ENCODE peak calls at places on chromosomes 7 and 10, in five cellular contexts. F is uterus, U is colonic mucosa, D is DND-41, Y is transverse colon. X is an unnamed sample. For H3K36me3, the result is how much of the 10 kb centered on the place peaks cover.

GRCh38 chr10:42598249-42598873 is 40.0 kb downstream of the ZNF33B start:
- DNase-seq in D (no peak), Y (no peak), F (no peak), U (no peak), X (no peak)

GRCh38 chr7:1331576-1332467 is 99.2 kb downstream of the UNCX start:
- DNase-seq in Y (no peak), D (peak), U (no peak), F (no peak), X (no peak)

GRCh38 chr7:55173671-55174070 is 154.9 kb downstream of the EGFR start:
- DNase-seq in U (no peak), Y (no peak), F (no peak), D (no peak), X (no peak)

GRCh38 chr7:120337308-120337907 is 64.4 kb downstream of the KCND2 start:
- DNase-seq in F (no peak), U (no peak), D (no peak), Y (no peak), X (no peak)

GRCh38 chr7:130560972-130561371 is 69.1 kb downstream of the MEST start:
- DNase-seq in F (no peak), U (no peak), Y (no peak), D (no peak), X (no peak)

GRCh38 chr7:510782-511281 is 8.8 kb downstream of the PDGFA start:
- DNase-seq in Y (no peak), U (no peak), D (no peak), F (no peak), X (no peak)

GRCh38 chr10:58963723-58964124 is 212.7 kb upstream of the PHYHIPL start:
- DNase-seq in D (no peak), Y (no peak), U (no peak), F (no peak), X (no peak)

GRCh38 chr7:6106140-6106904 is 75.1 kb downstream of the ANKRD61 start:
- DNase-seq in F (no peak), Y (peak), D (peak), U (peak), X (peak)

GRCh38 chr7:83248000-83248399 is 85.3 kb upstream of the PCLO start:
- DNase-seq in F (no peak), D (no peak), U (no peak), Y (no peak), X (no peak)

GRCh38 chr7:157690833-157691382 is 354.1 kb downstream of the DNAJB6 start:
- DNase-seq in F (peak), U (peak), D (peak), Y (peak), X (no peak)

GRCh38 chr10:836782-837181 is 94.7 kb downstream of the LARP4B start:
- DNase-seq in F (no peak), D (no peak), U (no peak), Y (no peak), X (no peak)
- H3K36me3 ChIP-seq in F (under half), D (half or more), U (under half), Y (under half), X (under half)

DNA sequence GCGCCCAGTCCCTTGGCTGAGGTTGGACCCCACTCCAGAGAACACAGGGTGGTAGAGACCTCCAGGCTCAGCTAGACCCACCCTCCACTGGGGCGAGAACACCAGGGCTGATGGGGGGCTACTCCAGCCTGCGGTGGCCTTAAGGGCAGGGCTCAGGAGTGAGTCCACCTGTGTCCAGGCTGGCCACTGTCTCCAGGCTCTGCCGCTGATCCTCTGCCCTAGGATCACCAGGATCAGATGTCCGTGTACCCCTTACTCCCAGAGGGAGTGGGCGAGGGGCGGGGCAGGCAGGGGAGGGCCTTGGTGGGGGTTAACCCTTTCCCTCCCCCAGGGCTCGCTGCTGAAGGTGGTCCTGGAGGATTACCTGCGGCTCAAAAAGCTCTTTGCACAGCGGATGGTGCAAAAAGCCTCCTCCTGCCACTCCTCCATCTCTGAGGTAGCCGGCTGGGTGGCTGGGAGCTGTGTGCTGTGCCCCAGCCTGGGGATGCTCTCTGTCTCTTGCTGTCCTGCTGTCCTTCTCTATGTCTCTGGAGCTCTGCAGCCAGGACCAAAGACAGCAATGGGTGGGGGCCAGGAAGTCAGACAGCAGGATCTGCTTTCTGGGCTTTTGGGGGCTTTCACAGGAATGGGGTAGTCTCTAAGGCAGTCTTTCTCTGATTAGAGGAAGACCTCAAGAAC is 38.0 kb downstream of the PSAP start:
- DNase-seq in U (no peak), Y (no peak), F (no peak), D (no peak), X (no peak)
- H3K36me3 ChIP-seq in U (under half), Y (under half), F (under half), D (under half), X (under half)

DNA sequence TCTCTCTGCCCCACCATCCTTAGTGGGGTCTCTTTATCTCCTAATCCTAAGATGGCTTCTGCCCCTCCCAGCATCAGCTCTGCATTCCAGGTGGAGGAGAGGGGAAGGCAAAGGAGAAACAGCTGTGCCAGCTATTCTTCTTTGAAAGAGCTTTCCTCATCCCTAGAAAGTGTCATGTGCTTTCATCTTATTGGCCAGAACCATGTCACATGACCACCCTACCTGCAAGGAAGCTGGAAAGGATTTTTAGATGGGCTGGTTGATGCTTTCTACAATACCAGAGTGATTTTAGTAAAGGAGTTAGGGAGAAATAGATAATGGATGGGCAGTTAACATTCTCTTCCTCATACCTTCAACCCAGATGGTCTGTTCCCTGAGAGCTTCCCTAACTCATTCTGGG is 141.1 kb downstream of the INSYN2A start:
- DNase-seq in D (no peak), F (no peak), Y (no peak), U (no peak), X (no peak)
- H3K36me3 ChIP-seq in D (under half), F (under half), Y (under half), U (under half), X (under half)

DNA sequence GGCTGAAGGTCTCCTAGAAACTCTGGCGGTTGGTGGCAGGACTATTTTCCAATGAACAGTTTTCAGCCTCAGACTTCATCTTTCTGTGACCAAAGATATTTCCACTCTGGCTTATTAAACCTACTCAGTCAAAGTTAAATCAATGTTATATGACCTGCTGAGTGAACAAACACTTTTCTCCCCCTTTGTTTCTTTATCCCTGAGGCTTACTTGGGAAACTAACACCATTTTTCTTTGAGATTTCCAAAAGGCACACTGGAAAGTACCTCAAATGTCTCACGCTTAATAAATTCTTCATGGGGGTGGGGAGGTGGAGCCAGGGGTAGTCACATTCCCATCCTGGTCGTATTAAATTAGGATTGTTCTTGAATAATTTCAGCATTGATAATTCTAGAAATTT is 1.8 kb downstream of the TMEM26 start:
- DNase-seq in D (no peak), F (no peak), U (no peak), Y (no peak), X (no peak)
- H3K36me3 ChIP-seq in D (under half), F (under half), U (under half), Y (under half), X (under half)

GRCh38 chr10:103443475-103444185 is 8.5 kb downstream of the CALHM2 start:
- DNase-seq in U (no peak), D (no peak), Y (no peak), F (no peak), X (no peak)
- H3K36me3 ChIP-seq in U (under half), D (half or more), Y (half or more), F (under half), X (under half)

GRCh38 chr10:62053860-62054259 is 152.4 kb downstream of the ARID5B start:
- DNase-seq in U (no peak), D (no peak), F (no peak), Y (no peak), X (no peak)
- H3K36me3 ChIP-seq in U (under half), D (under half), F (under half), Y (under half), X (under half)

DNA sequence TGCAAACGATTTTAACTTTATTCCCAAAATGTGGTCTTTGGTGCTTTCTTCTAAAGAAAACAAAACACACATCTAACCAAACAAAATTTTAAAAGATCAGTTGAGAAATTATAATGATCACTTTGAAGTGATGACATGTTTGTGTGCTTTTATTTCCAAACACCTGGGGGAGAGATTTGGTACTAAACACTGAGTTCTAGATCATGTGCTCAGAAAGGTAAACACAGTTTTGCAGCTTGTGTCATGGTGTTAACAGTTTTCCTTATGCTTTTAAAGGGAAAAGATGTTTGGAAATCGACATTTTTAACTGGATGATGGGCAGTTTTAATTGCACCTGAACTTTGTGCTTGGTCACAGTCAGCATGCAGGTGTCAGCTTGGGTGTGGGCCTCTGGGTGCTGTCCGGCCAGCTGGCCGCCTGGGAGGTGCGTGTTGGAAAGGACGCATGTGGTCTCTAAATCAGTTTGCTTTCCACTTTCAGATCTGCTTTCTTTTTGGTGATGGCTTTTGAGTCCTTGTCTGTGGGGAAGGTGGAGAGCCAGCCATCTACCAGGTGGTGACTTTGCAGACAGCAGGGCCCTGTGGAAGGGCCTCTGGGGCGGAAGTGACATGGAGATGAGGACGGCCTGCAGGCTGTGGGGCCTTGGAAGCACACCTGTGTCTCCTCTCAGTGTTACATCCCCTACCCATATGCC is 59.2 kb downstream of the WDR37 start:
- DNase-seq in F (no peak), D (no peak), Y (peak), U (peak), X (no peak)
- H3K36me3 ChIP-seq in F (under half), D (half or more), Y (under half), U (under half), X (under half)

DNA sequence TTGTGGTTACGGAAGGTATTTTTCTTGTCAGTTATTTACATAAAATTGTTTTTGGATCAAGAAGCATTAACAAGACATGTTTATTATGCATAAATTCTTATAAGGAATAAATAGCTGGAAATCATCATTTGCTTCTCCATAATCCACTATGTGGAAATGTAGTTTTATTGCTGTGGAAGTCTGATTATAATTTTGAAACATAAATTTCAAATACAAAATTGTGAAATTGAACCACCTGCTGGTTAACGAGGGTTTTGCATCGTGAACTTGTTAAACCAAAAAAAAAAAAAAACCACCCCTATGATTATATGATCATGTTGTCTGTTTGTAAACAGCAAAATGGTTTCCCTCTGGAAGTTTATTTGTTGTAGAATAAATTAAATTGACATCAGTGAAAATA is 25.9 kb downstream of the ABRAXAS2 start:
- DNase-seq in D (no peak), U (no peak), Y (no peak), F (peak), X (no peak)
- H3K36me3 ChIP-seq in D (half or more), U (under half), Y (under half), F (under half), X (under half)

X was measured in CD8-positive, alpha-beta T cell.